ENCODE peak calls at places on chromosome 2, in seven cellular contexts. R is Caco-2; U is activated CD8-positive, alpha-beta memory T cell treated with anti-CD3 and anti-CD28 coated beads, Interleukin-2, amount 10 ng/mL, durations not matched to agents 7 days and 5 days; A is AG09309; T is AG09319; G is prostate gland; F is stimulated activated CD8-positive, alpha-beta memory T cell treated with anti-CD3 and anti-CD28 coated beads, Interleukin-15, amount 100 ng/mL, for 24 hours. V is an unnamed sample.

GRCh38 chr2:218406949-218407703 is 7.5 kb downstream of the CTDSP1 start:
- DNase-seq in R (no peak), U (peak; percentile 73), A (no peak), T (no peak), G (peak; percentile 74), F (no peak), V (no peak)

GRCh38 chr2:226781471-226781870 is 18.1 kb downstream of the IRS1 start:
- DNase-seq in R (no peak), U (no peak), A (no peak), T (no peak), G (peak; percentile 27), F (no peak), V (no peak)

GRCh38 chr2:33391582-33392255 is 84.7 kb upstream of the RASGRP3 start:
- DNase-seq in R (no peak), U (no peak), A (no peak), T (peak; percentile 64), G (no peak), F (no peak), V (no peak)

GRCh38 chr2:10129490-10129889 is 7.0 kb downstream of the RRM2 start:
- DNase-seq in R (no peak), U (no peak), A (no peak), T (no peak), G (no peak), F (no peak), V (no peak)

GRCh38 chr2:227163445-227163997 is 484 bp downstream of the COL4A4 start:
- DNase-seq in R (no peak), U (no peak), A (no peak), T (no peak), G (no peak), F (no peak), V (no peak)

GRCh38 chr2:86747708-86748627 is 27.9 kb downstream of the RMND5A start:
- DNase-seq in R (no peak), U (no peak), A (peak; percentile 79), T (peak; percentile 84), G (no peak), F (no peak), V (no peak)

GRCh38 chr2:158598856-158599517 is 142.2 kb downstream of the PKP4 start:
- DNase-seq in R (no peak), U (no peak), A (no peak), T (no peak), G (no peak), F (no peak), V (no peak)

GRCh38 chr2:17426708-17427107 is 91.5 kb downstream of the RAD51AP2 start:
- DNase-seq in R (no peak), U (no peak), A (no peak), T (no peak), G (peak; percentile 27), F (no peak), V (no peak)

GRCh38 chr2:415986-416610 is 128.2 kb upstream of the ALKAL2 start:
- DNase-seq in R (no peak), U (no peak), A (no peak), T (no peak), G (no peak), F (no peak), V (no peak)

GRCh38 chr2:158845869-158846268 is 50.8 kb downstream of the DAPL1 start:
- DNase-seq in R (no peak), U (no peak), A (no peak), T (no peak), G (no peak), F (no peak), V (no peak)

GRCh38 chr2:98912221-98912851 is 23.7 kb downstream of the CRACDL start:
- DNase-seq in R (no peak), U (peak; percentile 28), A (peak; percentile 49), T (peak; percentile 49), G (no peak), F (no peak), V (no peak)

GRCh38 chr2:237378650-237379049 is 35.3 kb downstream of the COL6A3 start:
- DNase-seq in R (no peak), U (no peak), A (no peak), T (no peak), G (no peak), F (no peak), V (no peak)

GRCh38 chr2:190277234-190278112 is 42.2 kb downstream of the HIBCH start:
- DNase-seq in R (no peak), U (no peak), A (peak; percentile 10), T (no peak), G (no peak), F (no peak), V (peak; percentile 23)

GRCh38 chr2:11342561-11343343 is 1.7 kb downstream of the ROCK2 start:
- DNase-seq in R (peak; percentile 63), U (no peak), A (no peak), T (no peak), G (peak; percentile 44), F (no peak), V (no peak)

GRCh38 chr2:201697899-201698298 is 545 bp downstream of the MPP4 start:
- DNase-seq in R (no peak), U (no peak), A (peak; percentile 50), T (no peak), G (no peak), F (no peak), V (no peak)

GRCh38 chr2:13020469-13020868 is 303.7 kb downstream of the TRIB2 start:
- DNase-seq in R (no peak), U (no peak), A (no peak), T (no peak), G (no peak), F (no peak), V (no peak)

GRCh38 chr2:100924520-100925451 is 77.3 kb upstream of the RPL31 start:
- DNase-seq in R (no peak), U (peak; percentile 66), A (no peak), T (peak; percentile 12), G (no peak), F (no peak), V (no peak)

GRCh38 chr2:123500346-123500745 is 524.7 kb upstream of the CNTNAP5 start:
- DNase-seq in R (no peak), U (no peak), A (no peak), T (no peak), G (no peak), F (no peak), V (no peak)

GRCh38 chr2:160482673-160483072 is 10.9 kb downstream of the RBMS1 start:
- DNase-seq in R (no peak), U (peak; percentile 50), A (no peak), T (no peak), G (no peak), F (no peak), V (no peak)

GRCh38 chr2:145221511-145221910 is 701.6 kb upstream of the ZEB2 start:
- DNase-seq in R (no peak), U (no peak), A (no peak), T (no peak), G (no peak), F (no peak), V (no peak)

GRCh38 chr2:128535928-128536327 is 217.3 kb upstream of the HS6ST1 start:
- DNase-seq in R (no peak), U (no peak), A (peak; percentile 33), T (peak; percentile 34), G (no peak), F (no peak), V (no peak)

GRCh38 chr2:240993446-240994160 is 4.8 kb upstream of the SNED1 start:
- DNase-seq in R (no peak), U (no peak), A (no peak), T (no peak), G (no peak), F (no peak), V (no peak)

GRCh38 chr2:226660524-226660923 is 139.1 kb downstream of the IRS1 start:
- DNase-seq in R (no peak), U (no peak), A (peak; percentile 77), T (peak; percentile 77), G (no peak), F (no peak), V (no peak)

GRCh38 chr2:160606336-160606735 is 112.7 kb upstream of the RBMS1 start:
- DNase-seq in R (no peak), U (no peak), A (no peak), T (no peak), G (no peak), F (no peak), V (no peak)

GRCh38 chr2:105934467-105934866 is 189.8 kb downstream of the NCK2 start:
- DNase-seq in R (no peak), U (peak; percentile 48), A (no peak), T (no peak), G (no peak), F (no peak), V (no peak)

GRCh38 chr2:167783266-167784070 is 463.9 kb downstream of the STK39 start:
- DNase-seq in R (no peak), U (no peak), A (no peak), T (no peak), G (no peak), F (no peak), V (no peak)

GRCh38 chr2:149679286-149679685 is 91.7 kb upstream of the MMADHC start:
- DNase-seq in R (no peak), U (no peak), A (peak; percentile 48), T (no peak), G (no peak), F (no peak), V (no peak)

GRCh38 chr2:62660582-62661262 is 44.8 kb upstream of the EHBP1 start:
- DNase-seq in R (no peak), U (no peak), A (peak; percentile 90), T (no peak), G (no peak), F (no peak), V (no peak)

GRCh38 chr2:47029737-47030524 is 114.3 kb upstream of the MCFD2 start:
- DNase-seq in R (no peak), U (no peak), A (no peak), T (no peak), G (no peak), F (no peak), V (no peak)

GRCh38 chr2:153169567-153169966 is 309.0 kb downstream of the RPRM start:
- DNase-seq in R (no peak), U (no peak), A (no peak), T (no peak), G (no peak), F (no peak), V (no peak)

GRCh38 chr2:223600056-223600455 is 2.1 kb downstream of the SCG2 start:
- DNase-seq in R (no peak), U (no peak), A (no peak), T (no peak), G (no peak), F (no peak), V (no peak)

GRCh38 chr2:134668821-134669220 is 50.0 kb downstream of the TMEM163 start:
- DNase-seq in R (no peak), U (peak; percentile 97), A (no peak), T (no peak), G (no peak), F (no peak), V (no peak)

GRCh38 chr2:96533292-96534073 is 3.1 kb upstream of the ARID5A start:
- DNase-seq in R (no peak), U (no peak), A (peak; percentile 73), T (no peak), G (peak; percentile 84), F (no peak), V (peak; percentile 48)

GRCh38 chr2:126990200-126990599 is 91.5 kb downstream of the TEX51 start:
- DNase-seq in R (no peak), U (no peak), A (no peak), T (no peak), G (no peak), F (no peak), V (no peak)

GRCh38 chr2:215422676-215423075 is 13.2 kb downstream of the FN1 start:
- DNase-seq in R (no peak), U (no peak), A (no peak), T (no peak), G (no peak), F (no peak), V (no peak)

GRCh38 chr2:68429311-68429826 is 37.7 kb downstream of the FBXO48 start:
- DNase-seq in R (no peak), U (no peak), A (no peak), T (no peak), G (no peak), F (no peak), V (no peak)

GRCh38 chr2:72952110-72952823 is 34.9 kb downstream of the EMX1 start:
- DNase-seq in R (no peak), U (no peak), A (no peak), T (no peak), G (no peak), F (no peak), V (no peak)

GRCh38 chr2:69554981-69555380 is 88.6 kb downstream of the AAK1 start:
- DNase-seq in R (no peak), U (no peak), A (no peak), T (no peak), G (peak; percentile 13), F (no peak), V (no peak)

V was measured in HuH-7.